ENCODE peak calls at places on chromosomes 4 and X, in six cellular contexts. M is hepatocyte, U is neural crest cell, C is nephron progenitor cell, T is left lung, W is cardiac muscle cell. Q is an unnamed sample.

GRCh38 chr4:176149680-176150079 is 45.7 kb downstream of the SPATA4 start:
- DNase-seq in T (no peak), C (no peak), W (no peak), M (no peak), U (no peak), Q (no peak)

GRCh38 chr4:173835863-173836262 is 305.8 kb upstream of the HAND2 start:
- DNase-seq in C (no peak), W (peak), U (no peak), M (peak), T (peak), Q (peak)

GRCh38 chr4:123120473-123120872 is 198.1 kb upstream of the NUDT6 start:
- DNase-seq in C (no peak), U (no peak), T (no peak), W (no peak), M (no peak), Q (no peak)

GRCh38 chr4:63717384-63717783 is 691.9 kb downstream of the TECRL start:
- DNase-seq in U (no peak), M (peak), T (no peak), W (peak), C (no peak), Q (no peak)

GRCh38 chr4:1249731-1250526 is 999 bp upstream of the CTBP1 start:
- DNase-seq in T (peak), U (no peak), C (no peak), W (peak), M (peak), Q (no peak)

GRCh38 chr4:102623622-102624021 is 122.5 kb downstream of the NFKB1 start:
- DNase-seq in T (no peak), M (peak), W (peak), C (no peak), U (peak), Q (no peak)

GRCh38 chr4:1383728-1384591 is 22.3 kb downstream of the NKX1-1 start:
- DNase-seq in T (no peak), C (peak), U (no peak), M (no peak), W (no peak), Q (peak)

GRCh38 chrX:69300323-69300722 is 135.1 kb upstream of the PJA1 start:
- DNase-seq in U (no peak), T (no peak), M (no peak), W (no peak), C (no peak), Q (no peak)

GRCh38 chr4:5676763-5677162 is 31.6 kb downstream of the EVC2 start:
- DNase-seq in M (no peak), W (no peak), U (no peak), C (no peak), T (no peak), Q (no peak)

GRCh38 chr4:12534684-12535083 is 949.5 kb downstream of the RAB28 start:
- DNase-seq in W (no peak), T (no peak), M (no peak), C (no peak), U (no peak), Q (no peak)

GRCh38 chrX:149453911-149454820 is 50.9 kb downstream of the IDS start:
- DNase-seq in U (no peak), M (no peak), T (no peak), C (no peak), W (no peak), Q (no peak)

GRCh38 chr4:41061482-41062185 is 152.7 kb downstream of the APBB2 start:
- DNase-seq in T (no peak), M (no peak), W (no peak), C (no peak), U (no peak), Q (no peak)

GRCh38 chr4:40055379-40055872 is 1.2 kb upstream of the N4BP2 start:
- DNase-seq in W (no peak), U (no peak), M (no peak), C (no peak), T (no peak), Q (no peak)

GRCh38 chr4:41506071-41506470 is 31.9 kb upstream of the LIMCH1 start:
- DNase-seq in U (no peak), T (no peak), M (no peak), C (no peak), W (no peak), Q (no peak)

GRCh38 chr4:89640620-89641366 is 196.2 kb downstream of the SNCA start:
- DNase-seq in U (peak), M (peak), C (peak), T (no peak), W (peak), Q (peak)

GRCh38 chr4:30720021-30720655 is at the start of gene PCDH7:
- DNase-seq in W (peak), C (peak), U (peak), M (peak), T (peak), Q (peak)

GRCh38 chr4:184028571-184028996 is 123.5 kb downstream of the STOX2 start:
- DNase-seq in T (no peak), W (no peak), C (no peak), U (no peak), M (no peak), Q (no peak)

GRCh38 chr4:142238589-142238988 is 602.2 kb downstream of the IL15 start:
- DNase-seq in T (no peak), U (no peak), W (no peak), M (no peak), C (no peak), Q (no peak)

GRCh38 chr4:145907827-145908226 is 30.8 kb downstream of the ZNF827 start:
- DNase-seq in U (no peak), M (no peak), W (no peak), T (no peak), C (no peak), Q (no peak)

GRCh38 chr4:126458993-126459392 is 1144.2 kb downstream of the FAT4 start:
- DNase-seq in U (no peak), C (no peak), T (no peak), W (no peak), M (no peak), Q (no peak)

GRCh38 chr4:140684314-140684713 is 71.9 kb downstream of the TBC1D9 start:
- DNase-seq in M (no peak), C (no peak), W (no peak), T (no peak), U (no peak), Q (no peak)

GRCh38 chr4:120819816-120820437 is 102.6 kb downstream of the PRDM5 start:
- DNase-seq in W (no peak), C (no peak), T (no peak), U (no peak), M (no peak), Q (no peak)

GRCh38 chr4:3426465-3427133 is 15.2 kb upstream of the HGFAC start:
- DNase-seq in M (no peak), T (no peak), U (no peak), W (no peak), C (no peak), Q (no peak)

GRCh38 chrX:19747672-19748610 is 139.5 kb downstream of the SH3KBP1 start:
- DNase-seq in W (no peak), T (no peak), M (no peak), U (no peak), C (no peak), Q (peak)

GRCh38 chr4:10006604-10007435 is 14.5 kb downstream of the SLC2A9 start:
- DNase-seq in C (no peak), U (no peak), T (peak), W (peak), M (peak), Q (no peak)

GRCh38 chr4:60721680-60722079 is 478.4 kb upstream of the ADGRL3 start:
- DNase-seq in W (no peak), C (no peak), T (no peak), M (no peak), U (no peak), Q (no peak)

GRCh38 chr4:59855630-59856352 is 1344.3 kb upstream of the ADGRL3 start:
- DNase-seq in U (no peak), W (no peak), C (no peak), M (no peak), T (no peak), Q (no peak)

GRCh38 chr4:119731778-119732177 is 103.2 kb upstream of the PDE5A start:
- DNase-seq in U (no peak), T (no peak), C (no peak), W (no peak), M (no peak), Q (no peak)

GRCh38 chr4:101919373-101919977 is 128.9 kb downstream of the BANK1 start:
- DNase-seq in C (no peak), W (no peak), U (no peak), T (no peak), M (no peak), Q (no peak)

GRCh38 chr4:51842167-51842553 is 793 bp upstream of the DCUN1D4 start:
- DNase-seq in C (peak), T (no peak), W (peak), U (no peak), M (peak), Q (no peak)

GRCh38 chr4:166045457-166045856 is 172.4 kb downstream of the TLL1 start:
- DNase-seq in C (no peak), U (no peak), M (no peak), W (no peak), T (no peak), Q (no peak)

GRCh38 chr4:88007304-88008132 is at the start of gene PKD2:
- DNase-seq in W (peak), T (peak), U (peak), C (peak), M (peak), Q (peak)

GRCh38 chr4:123587983-123588494 is 191.4 kb downstream of the SPRY1 start:
- DNase-seq in W (peak), U (no peak), T (peak), C (no peak), M (peak), Q (no peak)

GRCh38 chr4:140255467-140255866 is 101.5 kb upstream of the MAML3 start:
- DNase-seq in T (no peak), M (no peak), C (no peak), U (no peak), W (no peak), Q (no peak)

GRCh38 chrX:40922307-40922706 is 162.9 kb upstream of the USP9X start:
- DNase-seq in T (no peak), W (peak), C (no peak), M (peak), U (no peak), Q (no peak)

GRCh38 chr4:159366966-159367365 is 264.1 kb downstream of the RAPGEF2 start:
- DNase-seq in T (no peak), W (no peak), M (no peak), U (no peak), C (no peak), Q (peak)

GRCh38 chr4:178198691-178199090 is 756.5 kb upstream of the AGA start:
- DNase-seq in T (no peak), W (no peak), C (no peak), U (no peak), M (no peak), Q (no peak)

DNA sequence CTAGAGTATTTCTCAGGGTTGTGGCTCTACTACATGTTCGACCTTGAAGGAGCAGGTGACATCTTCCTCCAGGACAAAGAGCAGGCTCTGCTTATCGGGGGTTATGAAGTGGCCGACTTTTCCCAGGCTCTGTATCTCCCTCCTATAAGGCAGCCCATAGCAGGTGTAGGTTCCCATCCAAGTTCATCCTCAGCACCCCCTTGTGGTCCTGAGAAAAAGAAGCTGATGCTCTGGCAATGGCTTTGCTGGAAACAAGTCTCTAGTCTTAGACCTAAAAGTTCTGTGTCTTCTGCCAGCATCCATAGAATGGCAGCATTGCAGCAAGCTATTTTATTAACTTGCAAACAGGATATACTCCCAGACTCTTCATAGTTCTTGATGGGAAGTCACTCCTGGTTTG is 836.6 kb upstream of the PRKX start:
- DNase-seq in M (peak), U (no peak), T (no peak), W (no peak), C (no peak), Q (no peak)
- TF ChIP-seq CTCF in M (peak), U (peak), T (no peak), W (no peak), C (peak), Q (no peak)

DNA sequence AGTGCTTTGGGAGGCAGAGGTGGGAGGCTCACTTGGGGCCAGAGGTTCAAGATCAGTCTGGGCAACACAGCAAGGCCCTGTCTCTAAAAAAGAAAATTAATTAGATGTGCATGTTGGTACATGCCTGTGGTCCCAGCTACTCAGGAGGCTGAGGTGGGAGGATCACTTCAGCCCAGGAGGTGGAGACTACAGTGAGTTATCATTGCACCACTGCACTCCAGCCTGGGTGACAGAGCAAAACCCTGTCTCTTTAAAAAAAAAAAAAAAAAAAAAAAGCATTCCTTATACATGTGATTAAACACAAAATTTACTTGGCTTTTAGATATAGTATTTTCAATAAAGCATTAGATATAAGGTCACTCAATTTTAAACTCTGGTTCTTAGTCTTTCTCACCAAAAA is 34.9 kb downstream of the SMARCA1 start:
- DNase-seq in U (no peak), T (no peak), C (no peak), M (no peak), W (no peak), Q (no peak)
- TF ChIP-seq CTCF in U (no peak), T (no peak), C (no peak), M (no peak), W (no peak), Q (no peak)

DNA sequence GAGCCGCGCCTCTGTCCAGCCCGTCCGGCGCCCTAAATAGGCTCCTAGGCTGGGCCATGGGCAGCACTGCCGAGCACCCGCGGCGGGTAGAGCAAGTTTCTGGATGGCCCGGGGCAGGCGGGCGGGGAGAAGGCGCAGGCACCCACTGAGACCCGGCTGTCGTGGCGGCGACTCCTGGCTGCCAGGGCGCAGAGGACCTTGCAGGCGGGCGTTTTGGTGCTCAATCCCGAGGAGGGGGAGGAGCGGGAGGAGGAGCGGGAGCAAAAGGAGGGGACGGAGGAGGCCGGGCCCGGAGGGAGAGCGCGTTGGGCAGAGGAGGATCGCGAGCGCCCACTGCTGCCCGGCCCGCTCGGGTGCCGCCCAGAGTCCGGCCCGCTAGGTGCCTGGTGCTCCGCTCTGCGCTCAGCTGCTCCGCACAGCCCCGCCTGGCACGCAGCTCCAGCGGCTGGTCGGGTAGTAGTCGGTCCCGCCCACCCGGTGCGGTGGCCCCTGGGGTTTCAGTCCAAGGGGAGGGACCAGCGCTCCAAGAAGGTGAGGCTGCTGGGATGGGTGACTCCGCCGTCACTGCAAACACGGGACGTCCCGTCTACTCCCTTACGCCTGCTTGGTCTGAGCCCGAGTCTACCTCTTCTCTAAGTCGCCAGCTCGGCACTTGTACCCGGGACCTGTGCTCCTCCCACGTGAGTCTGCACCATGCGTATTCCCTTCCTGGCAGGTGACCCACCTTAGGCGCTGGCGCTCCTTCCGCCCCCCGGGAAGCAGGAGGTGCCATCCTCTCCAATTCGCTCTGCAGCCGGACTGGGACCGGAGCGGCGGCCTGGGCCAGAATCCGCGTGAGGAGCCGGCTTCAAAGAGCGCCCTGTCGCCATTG is at the start of gene HS3ST1:
- DNase-seq in U (peak), W (peak), M (peak), T (peak), C (peak), Q (peak)
- TF ChIP-seq CTCF in U (peak), W (peak), M (peak), T (peak), C (peak), Q (peak)

GRCh38 chr4:56727150-56727549 is 46.1 kb upstream of the HOPX start:
- DNase-seq in M (no peak), C (no peak), T (no peak), W (peak), U (no peak), Q (no peak)
- TF ChIP-seq CTCF in M (no peak), C (no peak), T (no peak), W (peak), U (no peak), Q (no peak)

GRCh38 chr4:6695660-6696581 is 2.2 kb downstream of the S100P start:
- DNase-seq in M (peak), C (no peak), U (no peak), T (no peak), W (no peak), Q (no peak)
- TF ChIP-seq CTCF in M (no peak), C (no peak), U (no peak), T (no peak), W (no peak), Q (no peak)

GRCh38 chr4:26407466-26407865 is 82.8 kb downstream of the CCKAR start:
- DNase-seq in C (no peak), U (no peak), T (no peak), M (no peak), W (peak), Q (no peak)

GRCh38 chr4:26402458-26402857 is 81.6 kb downstream of the RBPJ start:
- DNase-seq in T (no peak), M (no peak), U (no peak), W (no peak), C (no peak), Q (no peak)

GRCh38 chr4:26400140-26400539 is 79.3 kb downstream of the RBPJ start:
- DNase-seq in T (no peak), W (no peak), C (no peak), M (no peak), U (no peak), Q (no peak)

GRCh38 chr4:26406346-26406975 is 83.8 kb downstream of the CCKAR start:
- DNase-seq in C (no peak), W (no peak), M (no peak), T (no peak), U (no peak), Q (no peak)

GRCh38 chr4:26404597-26405323 is 83.9 kb downstream of the RBPJ start:
- DNase-seq in T (no peak), M (peak), W (no peak), C (no peak), U (no peak), Q (no peak)
- TF ChIP-seq CTCF in T (no peak), M (peak), W (no peak), C (no peak), U (peak), Q (peak)